ENCODE peak calls at places on chromosomes 12 and 14, in nine cellular contexts. U is heart left ventricle; N is RPMI8226; Z is stimulated activated CD8-positive, alpha-beta memory T cell treated with anti-CD3 and anti-CD28 coated beads, Interleukin-7, amount 100 ng/mL, for 1 hour; J is neural crest cell; M is activated CD4-positive, alpha-beta T cell treated with anti-CD3 and anti-CD28 coated beads for 48 hours; B is NCI-H1417; G is CD4-positive, alpha-beta T cell; D is CD4-positive, alpha-beta memory T cell. O is an unnamed sample.

GRCh38 chr12:24778486-24779304 is 170.2 kb downstream of the BCAT1 start:
- DNase-seq in G (no peak), D (no peak), N (peak; percentile 39), Z (no peak), U (no peak), M (no peak), B (peak; percentile 4), J (no peak), O (no peak)

GRCh38 chr14:89013098-89013504 is 188.7 kb downstream of the TTC8 start:
- DNase-seq in G (no peak), U (no peak), M (peak; percentile 49), N (peak; percentile 22), Z (no peak), B (no peak), D (no peak), J (no peak), O (no peak)

GRCh38 chr12:100157427-100157821 is 14.8 kb upstream of the BLTP3B start:
- DNase-seq in U (no peak), J (no peak), M (no peak), D (no peak), G (no peak), B (no peak), Z (no peak), N (no peak), O (no peak)

GRCh38 chr12:51818567-51819300 is 29.8 kb downstream of the FIGNL2 start:
- DNase-seq in N (peak; percentile 14), J (no peak), B (no peak), M (no peak), Z (no peak), U (no peak), G (no peak), D (no peak), O (no peak)

GRCh38 chr14:59215353-59215752 is 26.9 kb downstream of the DAAM1 start:
- DNase-seq in U (peak; percentile 74), G (no peak), D (no peak), N (no peak), B (no peak), M (no peak), J (no peak), Z (no peak), O (no peak)

GRCh38 chr14:63178912-63179311 is 25.3 kb upstream of the RHOJ start:
- DNase-seq in N (no peak), D (no peak), J (no peak), Z (no peak), B (no peak), G (no peak), M (no peak), U (no peak), O (no peak)

GRCh38 chr14:104598461-104599273 is 5.9 kb downstream of the TMEM179 start:
- DNase-seq in G (no peak), D (no peak), J (no peak), Z (no peak), N (peak; percentile 62), U (no peak), B (no peak), M (no peak), O (no peak)

GRCh38 chr12:53579545-53579955 is 46.6 kb downstream of the ATF7 start:
- DNase-seq in D (no peak), Z (no peak), N (no peak), M (no peak), U (no peak), J (no peak), G (no peak), B (no peak), O (no peak)

GRCh38 chr12:121579190-121579791 is 1.5 kb downstream of the KDM2B start:
- DNase-seq in Z (no peak), U (peak; percentile 44), M (peak; percentile 38), J (peak; percentile 9), B (peak; percentile 50), D (peak; percentile 32), G (peak; percentile 41), N (peak; percentile 40), O (peak; percentile 14)

GRCh38 chr12:68613209-68613904 is 2.7 kb downstream of the RAP1B start:
- DNase-seq in G (peak; percentile 36), N (no peak), D (peak; percentile 56), B (no peak), U (no peak), J (no peak), Z (peak; percentile 10), M (peak; percentile 58), O (no peak)

GRCh38 chr12:45257185-45257585 is 41.3 kb downstream of the ANO6 start:
- DNase-seq in B (no peak), J (no peak), Z (no peak), U (no peak), M (no peak), D (no peak), G (no peak), N (no peak), O (no peak)

O was measured in NCI-H345.